ENCODE peak calls at places on chromosomes 3 and 15, in five cellular contexts. V is CD8-positive, alpha-beta T cell; Q is neural progenitor cell; Y is HFF-Myc; Z is spleen. I is an unnamed sample.

GRCh38 chr3:30488070-30488756 is 118.2 kb upstream of the TGFBR2 start:
- DNase-seq in Y (no peak), Z (no peak), V (no peak), Q (no peak), I (no peak)

GRCh38 chr3:44988073-44988472 is 12.0 kb downstream of the EXOSC7 start:
- DNase-seq in Z (no peak), V (no peak), Y (no peak), Q (no peak), I (peak)

GRCh38 chr3:12253521-12253920 is 35.3 kb upstream of the PPARG start:
- DNase-seq in Q (no peak), V (no peak), Z (no peak), Y (no peak), I (no peak)

GRCh38 chr3:189225431-189225830 is 53.7 kb downstream of the TPRG1 start:
- DNase-seq in V (no peak), Q (no peak), Y (no peak), Z (no peak), I (no peak)

GRCh38 chr15:78673476-78673875 is 32.5 kb upstream of the CHRNB4 start:
- DNase-seq in Z (peak), V (no peak), Q (no peak), Y (no peak), I (no peak)

GRCh38 chr15:63166219-63166618 is 8.9 kb upstream of the RPS27L start:
- DNase-seq in Y (no peak), Q (no peak), V (no peak), Z (no peak), I (no peak)

GRCh38 chr15:64694816-64695215 is 80.6 kb downstream of the RBPMS2 start:
- DNase-seq in Z (peak), V (no peak), Q (no peak), Y (no peak), I (no peak)

GRCh38 chr3:151085227-151085888 is at the start of gene MED12L:
- DNase-seq in Y (no peak), V (peak), Z (peak), Q (peak), I (peak)

GRCh38 chr3:194587438-194587931 is 45.7 kb downstream of the TMEM44 start:
- DNase-seq in Q (no peak), Y (no peak), V (no peak), Z (no peak), I (peak)

GRCh38 chr3:55042591-55042990 is 114.7 kb upstream of the LRTM1 start:
- DNase-seq in Z (no peak), Y (no peak), Q (no peak), V (no peak), I (peak)

GRCh38 chr15:82832601-82833209 is 23.3 kb downstream of the WHAMM start:
- DNase-seq in Q (no peak), Y (peak), Z (no peak), V (no peak), I (peak)

GRCh38 chr3:135736740-135737139 is 228.8 kb upstream of the PPP2R3A start:
- DNase-seq in Q (peak), V (no peak), Z (no peak), Y (peak), I (peak)

GRCh38 chr15:64311566-64311965 is 44.4 kb downstream of the CSNK1G1 start:
- DNase-seq in V (no peak), Q (no peak), Y (no peak), Z (no peak), I (no peak)

GRCh38 chr3:12964713-12965612 is 108.3 kb downstream of the IQSEC1 start:
- DNase-seq in Q (no peak), V (no peak), Y (no peak), Z (no peak), I (no peak)

GRCh38 chr15:98525625-98526024 is 122.7 kb upstream of the IGF1R start:
- DNase-seq in Q (no peak), V (no peak), Z (no peak), Y (no peak), I (peak)

GRCh38 chr15:91289324-91289723 is 189.3 kb downstream of the SV2B start:
- DNase-seq in V (no peak), Q (no peak), Z (no peak), Y (no peak), I (no peak)

DNA sequence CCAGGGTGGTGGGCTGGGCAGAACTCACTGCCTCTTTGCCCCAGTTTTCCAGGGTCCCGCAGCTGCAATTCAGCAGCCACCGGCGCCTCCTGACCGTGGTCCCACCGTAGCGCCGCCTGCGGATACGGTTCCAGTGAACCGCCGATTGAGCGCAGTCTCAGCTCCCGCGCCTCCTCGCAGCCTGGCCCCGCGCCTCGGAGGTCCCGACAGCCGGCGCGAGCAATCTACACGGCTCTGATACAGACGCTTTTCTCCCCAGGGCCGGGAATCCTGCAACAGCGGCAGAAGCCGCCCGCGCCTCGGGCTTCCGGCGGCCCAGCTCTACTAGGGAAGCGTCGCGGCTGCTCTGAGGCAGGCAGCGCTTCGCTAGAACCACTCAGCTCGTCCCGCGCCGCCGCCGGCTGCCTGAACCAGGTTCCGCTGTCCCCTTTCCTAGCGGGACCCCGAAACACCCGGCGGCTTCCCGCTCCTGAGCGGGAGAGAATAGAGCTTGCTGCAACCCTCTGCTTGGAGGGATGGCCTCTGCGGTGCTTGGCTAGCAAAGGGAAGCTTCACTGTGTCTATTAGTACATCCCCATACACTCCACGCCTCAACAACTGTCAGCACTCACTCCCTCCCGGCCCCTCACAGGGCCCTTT is 3.1 kb downstream of the FOXL2NB start:
- DNase-seq in Y (no peak), Q (peak), V (no peak), Z (no peak), I (no peak)
- TF ChIP-seq CTCF in Y (no peak), Q (no peak), V (no peak), Z (no peak), I (no peak)

GRCh38 chr3:105353485-105354161 is 13.1 kb upstream of the ALCAM start:
- DNase-seq in Q (peak), Z (peak), V (no peak), Y (no peak), I (no peak)
- H3K4me3 ChIP-seq in Q (peak), Z (no peak), V (no peak), Y (no peak), I (peak)

GRCh38 chr3:65677486-65677885 is 361.2 kb downstream of the MAGI1 start:
- DNase-seq in Z (no peak), Y (no peak), Q (no peak), V (no peak), I (no peak)
- TF ChIP-seq CTCF in Z (no peak), Y (no peak), Q (no peak), V (no peak), I (no peak)

DNA sequence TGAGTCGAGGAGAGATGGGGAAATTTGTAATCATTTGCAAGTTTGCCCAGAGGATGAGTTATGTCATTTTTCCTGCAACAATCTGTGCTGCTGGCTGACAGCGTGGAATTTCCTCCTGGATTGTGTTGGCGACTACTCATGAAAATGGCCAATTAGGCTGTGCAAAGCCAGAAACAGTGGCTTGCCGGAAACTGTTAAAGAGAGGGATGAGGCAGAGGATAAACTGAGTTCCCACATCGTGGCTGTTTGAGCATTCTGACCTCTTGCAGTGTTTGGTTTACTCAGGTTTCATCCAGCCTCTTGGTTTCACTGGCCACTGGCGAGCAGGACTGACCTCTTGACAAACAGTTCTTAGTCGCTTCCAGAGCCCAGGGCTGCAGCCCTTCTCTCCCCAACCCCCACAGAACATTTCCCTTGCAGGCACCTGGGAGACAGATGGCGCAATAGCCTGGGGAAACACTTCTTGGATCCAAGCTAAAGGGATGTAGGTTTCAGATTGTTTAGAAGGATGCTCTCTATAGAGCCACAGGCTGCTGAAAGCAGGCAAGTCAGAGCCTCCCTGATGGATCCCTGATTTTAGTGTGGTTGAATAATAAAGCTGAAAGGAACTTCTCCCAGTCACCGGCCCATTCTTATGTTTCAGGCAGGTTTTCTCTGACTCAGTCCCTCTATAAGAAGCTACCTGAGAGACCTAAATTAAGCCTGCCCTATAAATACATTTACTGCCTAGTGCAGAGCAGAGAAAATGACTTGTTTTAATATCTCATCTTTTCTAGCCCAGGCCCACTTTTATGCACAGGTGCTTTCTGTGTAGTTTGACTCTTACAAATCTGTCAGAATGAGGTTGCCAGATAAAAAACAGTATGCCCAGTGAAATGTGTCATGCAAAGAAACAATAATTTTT is 92.8 kb upstream of the UBE2E1 start:
- DNase-seq in Q (peak), Y (peak), Z (no peak), V (no peak), I (peak)
- H3K4me3 ChIP-seq in Q (no peak), Y (no peak), Z (no peak), V (no peak), I (peak)